ENCODE peak calls at places on chromosome 22, in ten cellular contexts. One of them, this sample, is unnamed.

GRCh38 chr22:48071828-48072227 is 1309.4 kb downstream of the TBC1D22A start:
- DNase-seq in IMR-90: no peak
- DNase-seq in brain microvascular endothelial cell: no peak
- DNase-seq in fibroblast of the conjunctiva: no peak
- DNase-seq in heart left ventricle: no peak
- DNase-seq in activated T-cell treated with anti-CD3 and anti-CD28 coated beads for 1 hour: no peak
- DNase-seq in hepatocyte: no peak
- DNase-seq in naive B cell: no peak
- DNase-seq in SHP77 treated with DMSO at 0.1 percent for 48 hours: no peak
- DNase-seq in NCI-H2081: no peak
- DNase-seq in this sample: no peak

GRCh38 chr22:48943567-48944432 is 883.9 kb downstream of the BRD1 start:
- DNase-seq in IMR-90: no peak
- DNase-seq in brain microvascular endothelial cell: no peak
- DNase-seq in fibroblast of the conjunctiva: no peak
- DNase-seq in heart left ventricle: no peak
- DNase-seq in activated T-cell treated with anti-CD3 and anti-CD28 coated beads for 1 hour: no peak
- DNase-seq in hepatocyte: peak
- DNase-seq in naive B cell: no peak
- DNase-seq in SHP77 treated with DMSO at 0.1 percent for 48 hours: peak
- DNase-seq in NCI-H2081: peak
- DNase-seq in this sample: peak

GRCh38 chr22:26548984-26549383 is 36.7 kb upstream of the TFIP11 start:
- DNase-seq in IMR-90: no peak
- DNase-seq in brain microvascular endothelial cell: no peak
- DNase-seq in fibroblast of the conjunctiva: no peak
- DNase-seq in heart left ventricle: no peak
- DNase-seq in activated T-cell treated with anti-CD3 and anti-CD28 coated beads for 1 hour: no peak
- DNase-seq in hepatocyte: no peak
- DNase-seq in naive B cell: no peak
- DNase-seq in SHP77 treated with DMSO at 0.1 percent for 48 hours: no peak
- DNase-seq in NCI-H2081: no peak
- DNase-seq in this sample: no peak

GRCh38 chr22:19811811-19812771 is 42.6 kb downstream of the GNB1L start:
- DNase-seq in IMR-90: no peak
- DNase-seq in brain microvascular endothelial cell: no peak
- DNase-seq in fibroblast of the conjunctiva: no peak
- DNase-seq in heart left ventricle: peak
- DNase-seq in activated T-cell treated with anti-CD3 and anti-CD28 coated beads for 1 hour: no peak
- DNase-seq in hepatocyte: peak
- DNase-seq in naive B cell: no peak
- DNase-seq in SHP77 treated with DMSO at 0.1 percent for 48 hours: no peak
- DNase-seq in NCI-H2081: no peak
- DNase-seq in this sample: no peak

GRCh38 chr22:43186272-43187170 is at the start of gene TTLL12:
- DNase-seq in IMR-90: peak
- DNase-seq in brain microvascular endothelial cell: peak
- DNase-seq in fibroblast of the conjunctiva: no peak
- DNase-seq in heart left ventricle: peak
- DNase-seq in activated T-cell treated with anti-CD3 and anti-CD28 coated beads for 1 hour: peak
- DNase-seq in hepatocyte: peak
- DNase-seq in naive B cell: peak
- DNase-seq in SHP77 treated with DMSO at 0.1 percent for 48 hours: no peak
- DNase-seq in NCI-H2081: peak
- DNase-seq in this sample: peak

GRCh38 chr22:16783930-16784354 is 41.3 kb downstream of the XKR3 start:
- DNase-seq in IMR-90: no peak
- DNase-seq in brain microvascular endothelial cell: no peak
- DNase-seq in fibroblast of the conjunctiva: no peak
- DNase-seq in heart left ventricle: no peak
- DNase-seq in activated T-cell treated with anti-CD3 and anti-CD28 coated beads for 1 hour: no peak
- DNase-seq in hepatocyte: peak
- DNase-seq in naive B cell: no peak
- DNase-seq in SHP77 treated with DMSO at 0.1 percent for 48 hours: no peak
- DNase-seq in NCI-H2081: no peak
- DNase-seq in this sample: no peak

GRCh38 chr22:44143117-44143495 is 37.6 kb upstream of the PARVG start:
- DNase-seq in IMR-90: peak
- DNase-seq in brain microvascular endothelial cell: no peak
- DNase-seq in fibroblast of the conjunctiva: no peak
- DNase-seq in heart left ventricle: no peak
- DNase-seq in activated T-cell treated with anti-CD3 and anti-CD28 coated beads for 1 hour: no peak
- DNase-seq in hepatocyte: no peak
- DNase-seq in naive B cell: no peak
- DNase-seq in SHP77 treated with DMSO at 0.1 percent for 48 hours: no peak
- DNase-seq in NCI-H2081: no peak
- DNase-seq in this sample: no peak

GRCh38 chr22:21942407-21942895 is 10.2 kb downstream of the PPM1F start:
- DNase-seq in IMR-90: peak
- DNase-seq in brain microvascular endothelial cell: peak
- DNase-seq in fibroblast of the conjunctiva: peak
- DNase-seq in heart left ventricle: peak
- DNase-seq in activated T-cell treated with anti-CD3 and anti-CD28 coated beads for 1 hour: no peak
- DNase-seq in hepatocyte: no peak
- DNase-seq in naive B cell: no peak
- DNase-seq in SHP77 treated with DMSO at 0.1 percent for 48 hours: no peak
- DNase-seq in NCI-H2081: no peak
- DNase-seq in this sample: no peak

GRCh38 chr22:37176464-37177061 is 11.5 kb downstream of the C1QTNF6 start:
- DNase-seq in IMR-90: peak
- DNase-seq in brain microvascular endothelial cell: peak
- DNase-seq in fibroblast of the conjunctiva: peak
- DNase-seq in heart left ventricle: peak
- DNase-seq in activated T-cell treated with anti-CD3 and anti-CD28 coated beads for 1 hour: no peak
- DNase-seq in hepatocyte: peak
- DNase-seq in naive B cell: peak
- DNase-seq in SHP77 treated with DMSO at 0.1 percent for 48 hours: no peak
- DNase-seq in NCI-H2081: no peak
- DNase-seq in this sample: no peak

GRCh38 chr22:49825436-49825835 is 2.2 kb downstream of the BRD1 start:
- DNase-seq in IMR-90: peak
- DNase-seq in brain microvascular endothelial cell: peak
- DNase-seq in fibroblast of the conjunctiva: no peak
- DNase-seq in heart left ventricle: no peak
- DNase-seq in activated T-cell treated with anti-CD3 and anti-CD28 coated beads for 1 hour: no peak
- DNase-seq in hepatocyte: peak
- DNase-seq in naive B cell: no peak
- DNase-seq in SHP77 treated with DMSO at 0.1 percent for 48 hours: no peak
- DNase-seq in NCI-H2081: peak
- DNase-seq in this sample: no peak

GRCh38 chr22:48756146-48757111 is 1071.2 kb downstream of the BRD1 start:
- DNase-seq in IMR-90: no peak
- DNase-seq in brain microvascular endothelial cell: no peak
- DNase-seq in fibroblast of the conjunctiva: no peak
- DNase-seq in heart left ventricle: no peak
- DNase-seq in activated T-cell treated with anti-CD3 and anti-CD28 coated beads for 1 hour: no peak
- DNase-seq in hepatocyte: peak
- DNase-seq in naive B cell: no peak
- DNase-seq in SHP77 treated with DMSO at 0.1 percent for 48 hours: no peak
- DNase-seq in NCI-H2081: no peak
- DNase-seq in this sample: no peak

GRCh38 chr22:46758867-46759290 is 3.6 kb upstream of the TBC1D22A start:
- DNase-seq in IMR-90: peak
- DNase-seq in brain microvascular endothelial cell: peak
- DNase-seq in fibroblast of the conjunctiva: peak
- DNase-seq in heart left ventricle: peak
- DNase-seq in activated T-cell treated with anti-CD3 and anti-CD28 coated beads for 1 hour: peak
- DNase-seq in hepatocyte: peak
- DNase-seq in naive B cell: peak
- DNase-seq in SHP77 treated with DMSO at 0.1 percent for 48 hours: peak
- DNase-seq in NCI-H2081: peak
- DNase-seq in this sample: peak

GRCh38 chr22:19723165-19723989 is at the start of gene GP1BB:
- DNase-seq in IMR-90: no peak
- DNase-seq in brain microvascular endothelial cell: peak
- DNase-seq in fibroblast of the conjunctiva: no peak
- DNase-seq in heart left ventricle: peak
- DNase-seq in activated T-cell treated with anti-CD3 and anti-CD28 coated beads for 1 hour: peak
- DNase-seq in hepatocyte: peak
- DNase-seq in naive B cell: no peak
- DNase-seq in SHP77 treated with DMSO at 0.1 percent for 48 hours: no peak
- DNase-seq in NCI-H2081: no peak
- DNase-seq in this sample: peak

GRCh38 chr22:38738475-38739070 is 17.2 kb downstream of the SUN2 start:
- DNase-seq in IMR-90: no peak
- DNase-seq in brain microvascular endothelial cell: no peak
- DNase-seq in fibroblast of the conjunctiva: no peak
- DNase-seq in heart left ventricle: peak
- DNase-seq in activated T-cell treated with anti-CD3 and anti-CD28 coated beads for 1 hour: no peak
- DNase-seq in hepatocyte: no peak
- DNase-seq in naive B cell: no peak
- DNase-seq in SHP77 treated with DMSO at 0.1 percent for 48 hours: no peak
- DNase-seq in NCI-H2081: no peak
- DNase-seq in this sample: no peak

GRCh38 chr22:42758929-42759629 is 38.4 kb upstream of the A4GALT start:
- DNase-seq in IMR-90: peak
- DNase-seq in brain microvascular endothelial cell: peak
- DNase-seq in fibroblast of the conjunctiva: no peak
- DNase-seq in heart left ventricle: no peak
- DNase-seq in activated T-cell treated with anti-CD3 and anti-CD28 coated beads for 1 hour: no peak
- DNase-seq in hepatocyte: no peak
- DNase-seq in naive B cell: no peak
- DNase-seq in SHP77 treated with DMSO at 0.1 percent for 48 hours: no peak
- DNase-seq in NCI-H2081: no peak
- DNase-seq in this sample: no peak

GRCh38 chr22:46590334-46590733 is 29.9 kb upstream of the GRAMD4 start:
- DNase-seq in IMR-90: no peak
- DNase-seq in brain microvascular endothelial cell: no peak
- DNase-seq in fibroblast of the conjunctiva: no peak
- DNase-seq in heart left ventricle: peak
- DNase-seq in activated T-cell treated with anti-CD3 and anti-CD28 coated beads for 1 hour: no peak
- DNase-seq in hepatocyte: peak
- DNase-seq in naive B cell: no peak
- DNase-seq in SHP77 treated with DMSO at 0.1 percent for 48 hours: no peak
- DNase-seq in NCI-H2081: no peak
- DNase-seq in this sample: no peak

GRCh38 chr22:22106855-22107254 is 124.3 kb upstream of the TOP3B start:
- DNase-seq in IMR-90: no peak
- DNase-seq in brain microvascular endothelial cell: no peak
- DNase-seq in fibroblast of the conjunctiva: no peak
- DNase-seq in heart left ventricle: no peak
- DNase-seq in activated T-cell treated with anti-CD3 and anti-CD28 coated beads for 1 hour: no peak
- DNase-seq in hepatocyte: no peak
- DNase-seq in naive B cell: no peak
- DNase-seq in SHP77 treated with DMSO at 0.1 percent for 48 hours: no peak
- DNase-seq in NCI-H2081: no peak
- DNase-seq in this sample: no peak

GRCh38 chr22:32413715-32414114 is 1.7 kb upstream of the RTCB start:
- DNase-seq in IMR-90: peak
- DNase-seq in brain microvascular endothelial cell: peak
- DNase-seq in fibroblast of the conjunctiva: no peak
- DNase-seq in heart left ventricle: no peak
- DNase-seq in activated T-cell treated with anti-CD3 and anti-CD28 coated beads for 1 hour: no peak
- DNase-seq in hepatocyte: no peak
- DNase-seq in naive B cell: no peak
- DNase-seq in SHP77 treated with DMSO at 0.1 percent for 48 hours: peak
- DNase-seq in NCI-H2081: no peak
- DNase-seq in this sample: no peak

GRCh38 chr22:26416256-26416655 is 12.8 kb upstream of the ASPHD2 start:
- DNase-seq in IMR-90: no peak
- DNase-seq in brain microvascular endothelial cell: no peak
- DNase-seq in fibroblast of the conjunctiva: no peak
- DNase-seq in heart left ventricle: no peak
- DNase-seq in activated T-cell treated with anti-CD3 and anti-CD28 coated beads for 1 hour: no peak
- DNase-seq in hepatocyte: no peak
- DNase-seq in naive B cell: no peak
- DNase-seq in SHP77 treated with DMSO at 0.1 percent for 48 hours: no peak
- DNase-seq in NCI-H2081: no peak
- DNase-seq in this sample: no peak

GRCh38 chr22:19177164-19178064 is 1.1 kb downstream of the SLC25A1 start:
- DNase-seq in IMR-90: no peak
- DNase-seq in brain microvascular endothelial cell: no peak
- DNase-seq in fibroblast of the conjunctiva: no peak
- DNase-seq in heart left ventricle: no peak
- DNase-seq in activated T-cell treated with anti-CD3 and anti-CD28 coated beads for 1 hour: no peak
- DNase-seq in hepatocyte: peak
- DNase-seq in naive B cell: no peak
- DNase-seq in SHP77 treated with DMSO at 0.1 percent for 48 hours: no peak
- DNase-seq in NCI-H2081: no peak
- DNase-seq in this sample: no peak

GRCh38 chr22:32991353-32992115 is 66.6 kb downstream of the SYN3 start:
- DNase-seq in IMR-90: no peak
- DNase-seq in brain microvascular endothelial cell: no peak
- DNase-seq in fibroblast of the conjunctiva: peak
- DNase-seq in heart left ventricle: no peak
- DNase-seq in activated T-cell treated with anti-CD3 and anti-CD28 coated beads for 1 hour: no peak
- DNase-seq in hepatocyte: no peak
- DNase-seq in naive B cell: no peak
- DNase-seq in SHP77 treated with DMSO at 0.1 percent for 48 hours: no peak
- DNase-seq in NCI-H2081: no peak
- DNase-seq in this sample: no peak

GRCh38 chr22:45265546-45265945 is 19.2 kb upstream of the UPK3A start:
- DNase-seq in IMR-90: no peak
- DNase-seq in brain microvascular endothelial cell: no peak
- DNase-seq in fibroblast of the conjunctiva: no peak
- DNase-seq in heart left ventricle: no peak
- DNase-seq in activated T-cell treated with anti-CD3 and anti-CD28 coated beads for 1 hour: no peak
- DNase-seq in hepatocyte: no peak
- DNase-seq in naive B cell: no peak
- DNase-seq in SHP77 treated with DMSO at 0.1 percent for 48 hours: no peak
- DNase-seq in NCI-H2081: no peak
- DNase-seq in this sample: no peak

GRCh38 chr22:46008836-46009596 is 32.1 kb upstream of the WNT7B start:
- DNase-seq in IMR-90: no peak
- DNase-seq in brain microvascular endothelial cell: no peak
- DNase-seq in fibroblast of the conjunctiva: no peak
- DNase-seq in heart left ventricle: peak
- DNase-seq in activated T-cell treated with anti-CD3 and anti-CD28 coated beads for 1 hour: no peak
- DNase-seq in hepatocyte: no peak
- DNase-seq in naive B cell: no peak
- DNase-seq in SHP77 treated with DMSO at 0.1 percent for 48 hours: no peak
- DNase-seq in NCI-H2081: no peak
- DNase-seq in this sample: no peak

GRCh38 chr22:38017272-38017920 is 33.0 kb upstream of the SOX10 start:
- DNase-seq in IMR-90: peak
- DNase-seq in brain microvascular endothelial cell: peak
- DNase-seq in fibroblast of the conjunctiva: peak
- DNase-seq in heart left ventricle: peak
- DNase-seq in activated T-cell treated with anti-CD3 and anti-CD28 coated beads for 1 hour: no peak
- DNase-seq in hepatocyte: no peak
- DNase-seq in naive B cell: no peak
- DNase-seq in SHP77 treated with DMSO at 0.1 percent for 48 hours: no peak
- DNase-seq in NCI-H2081: no peak
- DNase-seq in this sample: no peak

GRCh38 chr22:44181912-44182590 is 1.3 kb downstream of the PARVG start:
- DNase-seq in IMR-90: no peak
- DNase-seq in brain microvascular endothelial cell: no peak
- DNase-seq in fibroblast of the conjunctiva: no peak
- DNase-seq in heart left ventricle: no peak
- DNase-seq in activated T-cell treated with anti-CD3 and anti-CD28 coated beads for 1 hour: no peak
- DNase-seq in hepatocyte: no peak
- DNase-seq in naive B cell: no peak
- DNase-seq in SHP77 treated with DMSO at 0.1 percent for 48 hours: no peak
- DNase-seq in NCI-H2081: no peak
- DNase-seq in this sample: no peak

GRCh38 chr22:42412744-42413220 is 19.4 kb downstream of the NFAM1 start:
- DNase-seq in IMR-90: no peak
- DNase-seq in brain microvascular endothelial cell: no peak
- DNase-seq in fibroblast of the conjunctiva: no peak
- DNase-seq in heart left ventricle: no peak
- DNase-seq in activated T-cell treated with anti-CD3 and anti-CD28 coated beads for 1 hour: no peak
- DNase-seq in hepatocyte: no peak
- DNase-seq in naive B cell: no peak
- DNase-seq in SHP77 treated with DMSO at 0.1 percent for 48 hours: no peak
- DNase-seq in NCI-H2081: no peak
- DNase-seq in this sample: no peak

GRCh38 chr22:26892401-26893033 is 235.1 kb downstream of the MIAT start:
- DNase-seq in IMR-90: no peak
- DNase-seq in brain microvascular endothelial cell: no peak
- DNase-seq in fibroblast of the conjunctiva: no peak
- DNase-seq in heart left ventricle: no peak
- DNase-seq in activated T-cell treated with anti-CD3 and anti-CD28 coated beads for 1 hour: no peak
- DNase-seq in hepatocyte: peak
- DNase-seq in naive B cell: no peak
- DNase-seq in SHP77 treated with DMSO at 0.1 percent for 48 hours: peak
- DNase-seq in NCI-H2081: peak
- DNase-seq in this sample: no peak

GRCh38 chr22:39915295-39915726 is 14.4 kb downstream of the GRAP2 start:
- DNase-seq in IMR-90: no peak
- DNase-seq in brain microvascular endothelial cell: no peak
- DNase-seq in fibroblast of the conjunctiva: no peak
- DNase-seq in heart left ventricle: no peak
- DNase-seq in activated T-cell treated with anti-CD3 and anti-CD28 coated beads for 1 hour: no peak
- DNase-seq in hepatocyte: no peak
- DNase-seq in naive B cell: no peak
- DNase-seq in SHP77 treated with DMSO at 0.1 percent for 48 hours: no peak
- DNase-seq in NCI-H2081: no peak
- DNase-seq in this sample: no peak